ENCODE peak calls at places on chromosomes 11 and 22, in seven cellular contexts. Z, E, O, F, W, D and I are unnamed samples.

GRCh38 chr11:68057807-68058206 is 19.0 kb downstream of the TCIRG1 start:
- DNase-seq in D (no peak), O (no peak), Z (no peak), E (no peak), F (no peak), W (no peak), I (no peak)

GRCh38 chr11:69300124-69301032 is 6.4 kb downstream of the MYEOV start:
- DNase-seq in E (no peak), W (peak; percentile 52), Z (peak; percentile 61), D (no peak), F (no peak), O (peak; percentile 81), I (no peak)

GRCh38 chr11:3781423-3781822 is 15.9 kb downstream of the NUP98 start:
- DNase-seq in W (no peak), Z (peak; percentile 55), F (no peak), O (no peak), D (no peak), E (no peak), I (no peak)

GRCh38 chr11:68146010-68146540 is 24.9 kb upstream of the CHKA start:
- DNase-seq in E (no peak), D (no peak), F (no peak), W (no peak), O (peak; percentile 94), Z (no peak), I (peak; percentile 65)

GRCh38 chr22:47084226-47084625 is 321.8 kb downstream of the TBC1D22A start:
- DNase-seq in W (no peak), Z (no peak), E (no peak), D (no peak), F (no peak), O (no peak), I (no peak)

GRCh38 chr11:70510106-70510505 is 111.8 kb downstream of the CTTN start:
- DNase-seq in F (no peak), Z (no peak), W (no peak), D (no peak), O (no peak), E (no peak), I (no peak)

GRCh38 chr11:134153147-134153905 is 70.4 kb downstream of the NCAPD3 start:
- DNase-seq in O (no peak), D (no peak), W (no peak), Z (no peak), F (no peak), E (no peak), I (no peak)

GRCh38 chr11:110076388-110076965 is 16.7 kb upstream of the ZC3H12C start:
- DNase-seq in F (no peak), O (no peak), Z (no peak), W (peak; percentile 88), E (no peak), D (no peak), I (no peak)

GRCh38 chr11:104705475-104706195 is 192.6 kb downstream of the CASP12 start:
- DNase-seq in F (peak; percentile 59), D (no peak), Z (peak; percentile 18), O (no peak), E (no peak), W (no peak), I (no peak)

GRCh38 chr22:31102441-31103081 is 4.8 kb downstream of the SELENOM start:
- DNase-seq in Z (peak; percentile 98), W (peak; percentile 47), D (no peak), F (no peak), E (no peak), O (peak; percentile 57), I (peak; percentile 84)

GRCh38 chr11:86719781-86720463 is 47.5 kb upstream of the ME3 start:
- DNase-seq in E (no peak), F (no peak), O (peak; percentile 84), Z (peak; percentile 85), W (no peak), D (no peak), I (no peak)

GRCh38 chr11:117441146-117441975 is 113.7 kb downstream of the CEP164 start:
- DNase-seq in E (no peak), F (no peak), Z (no peak), O (no peak), W (no peak), D (no peak), I (no peak)

GRCh38 chr11:9761441-9761945 is 97.6 kb downstream of the SWAP70 start:
- DNase-seq in D (no peak), Z (no peak), E (no peak), O (no peak), W (no peak), F (no peak), I (no peak)

GRCh38 chr11:130533113-130533803 is 84.8 kb downstream of the ADAMTS15 start:
- DNase-seq in F (no peak), E (no peak), Z (no peak), D (no peak), O (no peak), W (no peak), I (no peak)

GRCh38 chr11:44865866-44866272 is 84.8 kb downstream of the TP53I11 start:
- DNase-seq in F (no peak), W (no peak), D (no peak), Z (no peak), E (no peak), O (no peak), I (no peak)

GRCh38 chr11:35178862-35179261 is 39.9 kb downstream of the CD44 start:
- DNase-seq in Z (peak; percentile 35), E (no peak), O (no peak), F (no peak), W (no peak), D (no peak), I (no peak)

GRCh38 chr11:8297781-8298440 is 34.2 kb upstream of the LMO1 start:
- DNase-seq in W (no peak), E (no peak), F (no peak), Z (no peak), O (no peak), D (no peak), I (no peak)

GRCh38 chr22:36740716-36741115 is 35.2 kb downstream of the IFT27 start:
- DNase-seq in Z (no peak), E (no peak), F (no peak), W (no peak), O (no peak), D (no peak), I (no peak)

GRCh38 chr11:61007971-61008896 is 36.8 kb downstream of the CD6 start:
- DNase-seq in E (no peak), O (no peak), F (no peak), Z (no peak), D (peak; percentile 93), W (no peak), I (no peak)

GRCh38 chr11:47154738-47155570 is 21.7 kb downstream of the ARFGAP2 start:
- DNase-seq in Z (no peak), F (no peak), E (no peak), W (no peak), D (no peak), O (no peak), I (no peak)

GRCh38 chr11:126059238-126059761 is 3.4 kb downstream of the CDON start:
- DNase-seq in D (no peak), O (no peak), E (no peak), F (no peak), Z (no peak), W (no peak), I (no peak)

GRCh38 chr22:50710886-50711285 is 27.1 kb upstream of the ACR start:
- DNase-seq in O (no peak), Z (no peak), D (no peak), E (no peak), F (no peak), W (no peak), I (no peak)

GRCh38 chr22:39343259-39344045 is 6.3 kb upstream of the SYNGR1 start:
- DNase-seq in W (peak; percentile 70), F (peak; percentile 36), E (peak; percentile 36), Z (peak; percentile 58), D (peak; percentile 76), O (peak; percentile 61), I (peak; percentile 70)

DNA sequence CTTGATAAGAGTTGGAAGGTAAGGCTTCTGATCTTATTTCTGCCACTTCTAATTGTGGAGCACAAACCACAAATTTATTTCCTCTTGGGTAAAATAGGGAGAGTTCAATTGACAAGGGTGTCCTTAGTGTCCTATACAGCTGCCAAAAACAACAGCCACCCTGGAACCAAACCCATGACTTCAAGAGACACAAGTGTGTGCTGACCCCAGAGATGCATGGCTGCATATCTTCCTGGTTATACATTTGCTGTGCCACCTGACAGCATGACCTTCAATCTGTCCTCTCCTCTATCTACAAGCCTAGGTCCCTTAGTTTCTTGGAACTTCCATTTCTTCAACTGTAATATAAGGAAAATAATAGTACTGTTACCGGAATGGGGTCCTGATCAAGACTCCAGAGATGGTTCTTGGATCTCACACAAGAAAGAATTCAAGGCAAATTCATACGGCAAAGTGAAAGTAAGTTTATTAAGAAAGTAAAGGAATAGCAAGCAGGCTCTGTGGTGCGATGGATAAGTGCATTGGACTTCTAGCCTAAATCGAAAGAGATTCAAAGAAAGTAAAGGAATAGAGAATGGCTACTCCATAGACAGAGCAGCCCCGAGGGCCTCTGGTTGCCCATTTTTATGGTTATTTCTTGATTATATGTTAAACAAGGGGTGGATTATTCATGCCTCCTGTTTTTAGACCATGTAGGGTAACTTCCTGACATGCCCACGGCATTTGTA is 15.5 kb upstream of the TMEM123 start:
- DNase-seq in F (no peak), O (no peak), D (no peak), W (no peak), E (no peak), Z (no peak), I (no peak)
- TF ChIP-seq CEBPB in F (no peak), O (no peak), D (no peak), W (no peak), E (no peak), Z (no peak), I (no peak)

GRCh38 chr11:99370557-99371200 is 349.9 kb downstream of the CNTN5 start:
- DNase-seq in F (no peak), E (no peak), O (peak; percentile 9), Z (peak; percentile 72), D (no peak), W (no peak), I (no peak)
- TF ChIP-seq CEBPB in F (no peak), E (no peak), O (no peak), Z (no peak), D (no peak), W (no peak), I (no peak)

DNA sequence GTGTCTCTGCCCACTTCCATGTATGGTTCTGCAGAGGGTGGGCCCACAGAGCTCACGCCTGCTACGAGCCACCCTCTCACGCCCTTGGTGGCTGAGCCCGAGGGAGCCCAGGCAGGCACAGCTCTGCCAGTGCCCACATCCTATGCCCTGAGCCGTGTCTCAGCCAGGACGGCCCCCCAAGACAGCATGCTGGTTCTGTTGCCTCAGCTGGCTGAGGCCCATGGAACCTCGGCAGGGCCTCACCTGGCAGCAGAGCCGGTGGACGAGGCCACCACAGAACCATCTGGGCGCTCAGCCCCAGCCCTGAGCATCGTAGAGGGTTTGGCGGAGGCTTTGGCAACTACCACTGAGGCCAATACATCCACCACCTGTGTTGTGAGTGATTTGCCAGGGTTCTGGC is 64.0 kb downstream of the OTOG start:
- DNase-seq in E (no peak), Z (no peak), O (no peak), W (no peak), D (no peak), F (no peak), I (no peak)
- TF ChIP-seq CEBPB in E (no peak), Z (no peak), O (no peak), W (no peak), D (no peak), F (no peak), I (no peak)

DNA sequence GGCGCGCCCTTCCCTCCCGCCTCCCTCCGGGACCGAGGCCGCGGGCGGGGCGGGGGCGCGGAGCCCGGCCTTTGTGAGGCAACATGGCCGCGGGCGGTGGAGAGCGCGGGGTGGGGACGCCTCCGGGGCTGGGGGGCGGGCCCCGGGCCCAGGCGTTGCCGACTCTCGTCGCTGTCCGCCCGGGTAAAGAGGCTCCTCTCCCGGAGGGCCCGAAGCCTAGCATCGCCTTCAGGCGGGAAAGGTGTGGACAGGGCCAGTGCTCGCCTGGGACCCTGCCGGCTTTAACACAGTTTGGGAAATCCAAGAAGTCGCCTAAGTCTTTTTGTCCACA is 369 bp downstream of the DGCR8 start:
- DNase-seq in D (peak; percentile 73), O (peak; percentile 50), W (peak; percentile 96), E (no peak), Z (peak; percentile 30), F (no peak), I (peak; percentile 23)
- TF ChIP-seq CEBPB in D (no peak), O (no peak), W (no peak), E (no peak), Z (no peak), F (no peak), I (no peak)